ENCODE peak calls at places on chromosomes 16 and 17, in six cellular contexts. Y is effector CD4-positive, alpha-beta T cell; O is G401; U is HEK293T; L is dermis microvascular lymphatic vessel endothelial cell; T is NCI-H345. X is an unnamed sample.
A peak's percentile ranks its signal among the peaks of the same experiment; 100 is the strongest.

GRCh38 chr16:4578961-4579530 is 22.9 kb downstream of the C16orf96 start:
- DNase-seq in Y (no peak), O (no peak), U (no peak), L (no peak), T (peak; percentile 77), X (no peak)

GRCh38 chr16:76910931-76911330 is 280.1 kb upstream of the MON1B start:
- DNase-seq in Y (no peak), O (no peak), U (no peak), L (no peak), T (no peak), X (no peak)

GRCh38 chr16:8644513-8645140 is 23.1 kb downstream of the METTL22 start:
- DNase-seq in Y (no peak), O (no peak), U (no peak), L (no peak), T (no peak), X (no peak)

GRCh38 chr16:30958164-30959083 is 870 bp downstream of the SETD1A start:
- DNase-seq in Y (peak; percentile 65), O (peak; percentile 25), U (peak; percentile 83), L (no peak), T (peak; percentile 74), X (peak; percentile 62)

GRCh38 chr17:40297511-40297910 is 9.8 kb downstream of the CDC6 start:
- DNase-seq in Y (no peak), O (no peak), U (no peak), L (no peak), T (no peak), X (no peak)

GRCh38 chr17:36675250-36675649 is 73.9 kb downstream of the MRM1 start:
- DNase-seq in Y (no peak), O (no peak), U (no peak), L (no peak), T (no peak), X (no peak)

GRCh38 chr16:6690741-6691140 is 641.9 kb upstream of the RBFOX1 start:
- DNase-seq in Y (no peak), O (peak; percentile 84), U (no peak), L (no peak), T (no peak), X (no peak)

GRCh38 chr16:89658221-89658879 is 714 bp downstream of the SPATA33 start:
- DNase-seq in Y (no peak), O (no peak), U (peak; percentile 43), L (no peak), T (no peak), X (no peak)

GRCh38 chr16:53561101-53561888 is 58.3 kb upstream of the AKTIP start:
- DNase-seq in Y (no peak), O (no peak), U (no peak), L (no peak), T (no peak), X (no peak)

GRCh38 chr17:75047398-75048098 is 523 bp downstream of the KCTD2 start:
- DNase-seq in Y (peak; percentile 14), O (peak; percentile 67), U (no peak), L (no peak), T (peak; percentile 30), X (peak; percentile 28)

GRCh38 chr17:41785876-41786226 is 660 bp downstream of the JUP start:
- DNase-seq in Y (no peak), O (peak; percentile 14), U (no peak), L (no peak), T (peak; percentile 68), X (no peak)

GRCh38 chr17:32701860-32702259 is 175.1 kb downstream of the MYO1D start:
- DNase-seq in Y (no peak), O (no peak), U (no peak), L (no peak), T (no peak), X (no peak)

GRCh38 chr16:67301080-67301757 is 21.9 kb downstream of the PLEKHG4 start:
- DNase-seq in Y (no peak), O (no peak), U (no peak), L (no peak), T (no peak), X (no peak)

GRCh38 chr17:13359774-13360173 is 242.0 kb downstream of the HS3ST3A1 start:
- DNase-seq in Y (no peak), O (no peak), U (no peak), L (no peak), T (no peak), X (no peak)

GRCh38 chr17:3712811-3713463 is 10.8 kb upstream of the HASPIN start:
- DNase-seq in Y (no peak), O (no peak), U (no peak), L (no peak), T (no peak), X (no peak)

GRCh38 chr17:13346081-13346533 is 255.6 kb downstream of the HS3ST3A1 start:
- DNase-seq in Y (no peak), O (no peak), U (no peak), L (no peak), T (no peak), X (no peak)

GRCh38 chr16:49337814-49338350 is 35.7 kb upstream of the C16orf78 start:
- DNase-seq in Y (no peak), O (no peak), U (no peak), L (no peak), T (no peak), X (no peak)

GRCh38 chr16:85234310-85235235 is 122.3 kb upstream of the CIBAR2 start:
- DNase-seq in Y (no peak), O (peak; percentile 62), U (peak; percentile 78), L (no peak), T (no peak), X (no peak)

X was measured in T-helper 9 cell.